ENCODE peak calls at places on chromosomes 5 and 9, in six cellular contexts. X is adrenal gland, V is lower leg skin, M is A549, Z is IMR-90, N is HepG2. P is an unnamed sample.

GRCh38 chr5:169876376-169876775 is 103.9 kb downstream of the INSYN2B start:
- DNase-seq in X (no peak), V (no peak), M (no peak), Z (peak), N (no peak), P (no peak)

GRCh38 chr5:38867071-38867790 is 21.4 kb downstream of the OSMR start:
- DNase-seq in X (no peak), V (no peak), M (no peak), Z (no peak), N (no peak), P (no peak)

GRCh38 chr5:58454025-58454424 is 5.9 kb downstream of the PLK2 start:
- DNase-seq in X (no peak), V (no peak), M (no peak), Z (no peak), N (no peak), P (no peak)

GRCh38 chr5:82313016-82313415 is 34.9 kb upstream of the RPS23 start:
- DNase-seq in X (no peak), V (no peak), M (no peak), Z (no peak), N (no peak), P (no peak)

GRCh38 chr5:124660229-124661093 is 86.0 kb downstream of the ZNF608 start:
- DNase-seq in X (no peak), V (no peak), M (peak), Z (no peak), N (no peak), P (no peak)

GRCh38 chr9:131704195-131704983 is 35.5 kb downstream of the RAPGEF1 start:
- DNase-seq in X (no peak), V (peak), M (no peak), Z (no peak), N (no peak), P (no peak)

GRCh38 chr5:170216262-170216864 is 16.4 kb upstream of the C5orf58 start:
- DNase-seq in X (peak), V (no peak), M (peak), Z (peak), N (peak), P (peak)

GRCh38 chr5:465591-466403 is 22.8 kb downstream of the EXOC3 start:
- DNase-seq in X (no peak), V (peak), M (no peak), Z (no peak), N (no peak), P (no peak)

GRCh38 chr5:21823588-21823987 is 1029.6 kb downstream of the CDH12 start:
- DNase-seq in X (no peak), V (no peak), M (no peak), Z (peak), N (no peak), P (no peak)

GRCh38 chr5:37248387-37248969 is 698 bp downstream of the CPLANE1 start:
- DNase-seq in X (no peak), V (no peak), M (peak), Z (peak), N (no peak), P (no peak)

GRCh38 chr9:111298831-111299603 is 31.0 kb downstream of the OR2K2 start:
- DNase-seq in X (peak), V (peak), M (peak), Z (peak), N (peak), P (no peak)

GRCh38 chr9:88011005-88011766 is 36.9 kb upstream of the CDK20 start:
- DNase-seq in X (peak), V (no peak), M (peak), Z (peak), N (no peak), P (peak)

GRCh38 chr5:89374144-89374784 is 491.3 kb upstream of the MEF2C start:
- DNase-seq in X (no peak), V (no peak), M (no peak), Z (no peak), N (no peak), P (no peak)

GRCh38 chr5:167642779-167643517 is 648.5 kb upstream of the WWC1 start:
- DNase-seq in X (no peak), V (no peak), M (peak), Z (peak), N (no peak), P (no peak)

GRCh38 chr9:89553451-89554020 is 51.3 kb upstream of the GADD45G start:
- DNase-seq in X (no peak), V (peak), M (no peak), Z (no peak), N (no peak), P (no peak)

GRCh38 chr9:16207161-16207560 is 654.3 kb downstream of the CCDC171 start:
- DNase-seq in X (peak), V (no peak), M (no peak), Z (peak), N (no peak), P (no peak)

GRCh38 chr5:52841114-52841513 is 53.4 kb downstream of the ITGA1 start:
- DNase-seq in X (no peak), V (no peak), M (no peak), Z (no peak), N (no peak), P (no peak)

GRCh38 chr5:62661126-62661525 is 82.5 kb downstream of the LRRC70 start:
- DNase-seq in X (no peak), V (no peak), M (no peak), Z (no peak), N (peak), P (no peak)

GRCh38 chr9:99104459-99105151 is at the start of gene TGFBR1:
- DNase-seq in X (peak), V (peak), M (peak), Z (peak), N (peak), P (peak)

GRCh38 chr9:12274577-12274976 is 418.6 kb upstream of the TYRP1 start:
- DNase-seq in X (no peak), V (no peak), M (no peak), Z (no peak), N (no peak), P (no peak)

GRCh38 chr9:128011071-128011817 is 30.5 kb upstream of the EEIG1 start:
- DNase-seq in X (peak), V (no peak), M (peak), Z (no peak), N (peak), P (no peak)

GRCh38 chr5:149400304-149400703 is 21.2 kb upstream of the IL17B start:
- DNase-seq in X (no peak), V (peak), M (no peak), Z (no peak), N (peak), P (no peak)

GRCh38 chr9:131214931-131215330 is 61.4 kb downstream of the FAM78A start:
- DNase-seq in X (no peak), V (no peak), M (no peak), Z (no peak), N (no peak), P (no peak)

DNA sequence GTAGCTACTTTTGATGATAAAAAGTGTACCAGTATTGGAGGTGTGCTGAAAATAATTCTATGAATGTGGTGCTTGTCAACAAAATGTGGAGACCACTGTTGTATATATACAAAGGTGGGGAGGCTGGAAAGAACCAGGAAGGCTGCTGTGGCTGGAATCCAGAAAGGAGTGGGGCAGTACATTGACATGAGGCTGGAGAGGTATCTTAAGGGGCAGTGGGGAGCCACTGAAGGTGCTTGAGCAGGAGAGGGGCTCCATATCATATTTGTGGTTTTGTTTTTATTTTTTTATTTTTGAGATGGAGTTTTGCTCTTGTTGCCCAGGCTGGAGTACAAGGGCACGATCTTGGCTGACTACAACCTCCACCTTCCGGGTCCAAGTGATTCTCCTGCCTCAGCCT is 87.9 kb upstream of the NEURL1B start:
- DNase-seq in X (no peak), V (no peak), M (no peak), Z (no peak), N (no peak), P (no peak)
- TF ChIP-seq POLR2A in X (no peak), V (no peak), M (no peak), Z (no peak), N (no peak), P (no peak)

DNA sequence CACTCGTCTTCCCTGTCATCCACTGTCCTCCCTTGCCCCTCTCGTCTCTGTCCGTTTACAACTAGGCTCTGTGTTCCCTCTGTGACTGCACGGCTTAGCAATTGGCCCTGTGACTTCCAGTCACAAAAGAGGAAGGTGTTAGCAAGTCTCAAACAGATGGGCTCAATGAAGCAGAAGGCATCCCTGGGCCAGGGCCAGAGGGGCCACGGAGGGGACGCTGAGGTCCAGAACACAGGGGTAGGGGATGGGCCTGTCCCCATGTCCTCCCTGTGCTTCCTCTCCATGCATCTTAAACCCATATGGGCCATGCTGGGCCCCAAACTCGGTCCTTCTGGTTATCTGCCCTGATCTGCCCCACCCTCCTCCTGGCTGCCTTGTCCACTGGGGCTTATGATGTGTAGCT is at the start of gene CD72:
- DNase-seq in X (no peak), V (peak), M (no peak), Z (no peak), N (no peak), P (no peak)
- TF ChIP-seq POLR2A in X (no peak), V (no peak), M (no peak), Z (no peak), N (no peak), P (no peak)

GRCh38 chr9:71783120-71783523 is 14.8 kb upstream of the CEMIP2 start:
- DNase-seq in X (no peak), V (peak), M (peak), Z (peak), N (peak), P (no peak)
- TF ChIP-seq POLR2A in X (no peak), V (no peak), M (no peak), Z (no peak), N (no peak), P (no peak)

DNA sequence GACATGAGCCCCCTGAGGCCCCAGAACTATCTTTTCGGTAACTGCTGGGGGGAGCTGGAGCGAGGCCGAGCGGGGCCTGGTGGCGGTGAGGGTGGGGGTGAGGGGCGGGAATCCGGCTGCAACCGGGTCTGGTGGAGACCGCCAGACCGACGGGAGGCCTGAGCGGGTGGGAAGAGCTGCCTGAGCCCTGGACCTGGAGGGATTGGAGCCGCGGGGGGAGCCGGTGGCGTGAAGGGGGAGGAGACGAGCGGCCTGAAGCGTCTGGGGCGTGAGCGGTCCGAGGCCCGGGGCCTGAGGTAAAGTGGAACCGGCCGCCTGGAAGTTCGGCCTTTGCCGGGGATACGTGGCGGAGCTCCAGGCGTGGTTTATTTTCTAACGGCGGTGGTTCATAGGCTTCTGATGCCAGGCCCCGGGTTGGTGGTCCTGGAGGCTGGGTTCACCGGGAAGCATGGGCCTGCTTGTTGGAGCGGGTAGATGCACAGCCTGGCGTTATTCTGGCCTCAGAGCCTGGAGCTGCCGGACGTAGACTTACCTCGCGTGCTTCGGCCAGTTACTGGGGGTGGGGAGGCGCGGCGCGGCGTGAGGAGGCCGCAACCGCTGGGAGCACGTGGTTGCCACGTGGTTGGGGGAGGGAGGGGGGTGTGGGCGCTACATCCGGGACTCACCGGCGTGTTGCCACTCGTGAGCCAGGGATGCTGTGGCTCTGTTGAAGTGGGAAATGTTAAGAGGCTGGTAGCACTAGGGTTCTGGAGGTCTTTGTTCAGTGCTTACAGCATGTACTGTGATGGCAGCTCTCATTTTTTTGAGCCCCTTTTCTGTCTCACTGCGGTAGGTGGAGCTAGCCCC is 544 bp downstream of the NPM1 start:
- DNase-seq in X (peak), V (peak), M (peak), Z (peak), N (peak), P (peak)
- TF ChIP-seq POLR2A in X (peak), V (no peak), M (no peak), Z (peak), N (peak), P (no peak)

GRCh38 chr5:181223041-181223728 is at the start of gene TRIM41:
- DNase-seq in X (peak), V (peak), M (peak), Z (peak), N (peak), P (peak)

GRCh38 chr5:181222630-181223040 is 446 bp upstream of the TRIM41 start:
- DNase-seq in X (no peak), V (no peak), M (no peak), Z (no peak), N (no peak), P (no peak)

GRCh38 chr5:181224390-181225234 is 1.5 kb downstream of the TRIM41 start:
- DNase-seq in X (no peak), V (no peak), M (no peak), Z (no peak), N (no peak), P (no peak)

GRCh38 chr5:181221792-181222629 is 1.1 kb upstream of the TRIM41 start:
- DNase-seq in X (peak), V (peak), M (peak), Z (peak), N (peak), P (peak)

DNA sequence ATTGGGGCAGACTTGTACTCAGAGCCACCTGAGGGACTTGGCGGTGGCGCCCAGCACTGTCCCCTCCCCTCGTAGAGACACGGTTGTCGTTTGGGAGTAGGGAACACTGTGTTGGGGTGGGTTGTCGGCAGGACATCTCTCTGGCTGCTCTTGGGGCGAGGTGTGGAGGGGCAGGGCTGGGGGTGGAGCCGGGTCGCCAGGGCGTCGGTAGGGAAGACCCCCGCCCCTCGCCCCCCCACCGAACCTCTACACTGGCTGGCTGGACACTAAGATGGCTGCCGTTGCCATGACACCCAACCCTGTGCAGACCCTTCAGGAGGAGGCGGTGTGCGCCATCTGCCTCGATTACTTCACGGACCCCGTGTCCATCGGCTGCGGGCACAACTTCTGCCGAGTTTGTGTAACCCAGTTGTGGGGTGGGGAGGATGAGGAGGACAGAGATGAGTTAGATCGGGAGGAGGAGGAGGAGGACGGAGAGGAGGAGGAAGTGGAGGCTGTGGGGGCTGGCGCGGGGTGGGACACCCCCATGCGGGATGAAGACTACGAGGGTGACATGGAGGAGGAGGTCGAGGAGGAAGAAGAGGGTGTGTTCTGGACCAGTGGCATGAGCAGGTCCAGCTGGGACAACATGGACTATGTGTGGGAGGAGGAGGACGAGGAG is 778 bp downstream of the TRIM41 start:
- DNase-seq in X (peak), V (no peak), M (no peak), Z (peak), N (no peak), P (no peak)
- TF ChIP-seq POLR2A in X (no peak), V (no peak), M (peak), Z (no peak), N (no peak), P (peak)

DNA sequence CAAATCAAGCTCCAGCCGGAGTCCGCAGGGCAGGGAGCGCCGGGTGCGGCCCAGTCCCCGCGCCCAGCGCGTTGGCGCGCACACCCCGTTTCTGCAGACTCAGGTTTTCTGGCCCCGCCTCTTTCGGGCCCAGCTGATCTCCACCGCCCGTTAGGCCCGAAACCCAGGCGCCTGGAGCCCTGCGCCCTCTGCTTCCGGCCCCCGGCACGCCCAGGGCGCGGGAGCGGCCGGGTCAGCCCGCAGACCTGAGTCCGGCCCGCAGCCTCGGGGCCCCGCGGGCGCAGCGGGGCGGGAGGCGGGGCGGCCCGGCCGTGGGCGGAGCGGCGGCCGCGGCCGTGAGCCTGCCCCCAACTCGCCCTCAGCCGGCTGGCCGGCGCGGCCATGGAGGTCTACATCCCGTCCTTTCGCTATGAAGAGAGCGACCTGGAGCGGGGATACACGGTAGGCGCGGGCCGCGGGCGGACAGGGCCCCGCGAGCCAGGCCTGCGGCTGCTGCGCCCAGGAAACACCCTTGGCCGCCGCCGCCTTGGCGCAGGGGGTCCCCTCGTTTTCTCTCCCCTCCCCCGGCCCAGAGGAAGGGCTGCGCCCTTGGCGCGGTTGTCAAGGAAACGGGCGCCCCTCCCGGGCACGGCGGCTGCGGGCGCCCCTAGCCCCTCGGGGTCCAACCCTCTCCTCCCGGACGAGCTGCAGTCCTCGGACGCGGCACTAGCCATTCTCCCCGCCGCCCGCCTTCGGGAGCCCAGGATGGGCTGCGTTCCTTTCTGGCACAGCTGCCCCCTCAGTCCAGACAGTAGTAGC is at the start of gene SNX24:
- DNase-seq in X (peak), V (peak), M (peak), Z (peak), N (peak), P (peak)
- TF ChIP-seq POLR2A in X (peak), V (no peak), M (peak), Z (peak), N (peak), P (peak)

DNA sequence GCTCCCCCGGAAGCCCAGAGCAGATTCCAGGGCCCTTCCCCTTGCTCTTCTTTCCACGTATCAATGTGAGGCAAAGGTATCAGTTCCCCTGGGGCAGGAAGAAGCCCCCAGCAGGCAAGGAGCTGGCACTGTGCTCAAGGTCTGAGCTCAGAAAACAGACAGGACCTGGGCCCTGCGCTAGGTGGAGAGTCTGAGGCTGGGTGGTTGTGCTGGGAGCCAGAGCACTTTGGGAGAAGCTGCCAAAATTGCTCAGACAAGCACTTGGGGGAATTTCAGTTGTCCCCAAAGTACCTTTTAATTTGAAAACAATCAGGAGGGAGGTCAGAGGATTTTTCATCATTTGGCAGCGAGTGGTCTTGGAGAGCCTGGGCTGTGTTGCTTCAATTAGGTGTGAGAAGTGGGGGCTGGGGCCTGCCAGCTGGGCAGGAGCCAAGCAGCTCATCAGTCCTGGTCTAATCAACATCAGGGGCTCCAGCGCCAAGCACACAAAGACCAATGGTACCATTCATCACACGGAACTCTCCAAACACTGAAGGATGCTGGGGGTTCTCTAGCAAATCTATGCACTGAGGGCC is 176.5 kb downstream of the SNX18 start:
- DNase-seq in X (no peak), V (no peak), M (no peak), Z (no peak), N (no peak), P (no peak)
- TF ChIP-seq POLR2A in X (no peak), V (no peak), M (no peak), Z (no peak), N (no peak), P (no peak)

GRCh38 chr9:17574342-17574741 is 4.5 kb upstream of the SH3GL2 start:
- DNase-seq in X (no peak), V (no peak), M (no peak), Z (no peak), N (no peak), P (no peak)

GRCh38 chr9:17578577-17578910 is 322 bp upstream of the SH3GL2 start:
- DNase-seq in X (no peak), V (no peak), M (no peak), Z (no peak), N (no peak), P (no peak)

GRCh38 chr9:17580119-17580518 is 1.3 kb downstream of the SH3GL2 start:
- DNase-seq in X (no peak), V (no peak), M (no peak), Z (no peak), N (no peak), P (no peak)

GRCh38 chr9:17578911-17579793 is at the start of gene SH3GL2:
- DNase-seq in X (no peak), V (no peak), M (peak), Z (peak), N (no peak), P (no peak)
- TF ChIP-seq POLR2A in X (no peak), V (no peak), M (no peak), Z (no peak), N (no peak), P (no peak)